ENCODE peak calls at places on chromosomes 6 and 20, in eight cellular contexts. U, K, A, O, G, T, Q and D are unnamed samples.

GRCh38 chr20:37341632-37342031 is 4.3 kb upstream of the SRC start:
- ATAC-seq in G (no peak), T (no peak), U (no peak), Q (no peak), A (no peak), O (no peak), K (no peak), D (no peak)

GRCh38 chr6:155188707-155189496 is 74.9 kb upstream of the CLDN20 start:
- ATAC-seq in U (peak; percentile 78), A (peak; percentile 51), T (peak; percentile 20), Q (peak; percentile 63), O (no peak), G (peak; percentile 43), K (peak; percentile 53), D (no peak)

GRCh38 chr6:3517350-3517749 is 60.5 kb upstream of the SLC22A23 start:
- ATAC-seq in A (no peak), G (no peak), Q (peak; percentile 50), U (no peak), T (no peak), K (no peak), O (no peak), D (peak; percentile 82)

GRCh38 chr20:3766832-3767433 is 620 bp downstream of the ADISSP start:
- ATAC-seq in Q (peak; percentile 5), K (no peak), G (no peak), A (peak; percentile 12), T (no peak), U (no peak), O (no peak), D (peak; percentile 13)

GRCh38 chr20:18628330-18628941 is 40.6 kb downstream of the DTD1 start:
- ATAC-seq in U (peak; percentile 60), Q (no peak), A (peak; percentile 68), T (no peak), O (no peak), G (no peak), K (no peak), D (peak; percentile 62)

GRCh38 chr6:45486739-45487138 is 109.0 kb upstream of the SUPT3H start:
- ATAC-seq in O (peak; percentile 36), U (no peak), T (peak; percentile 91), G (no peak), Q (no peak), K (no peak), A (no peak), D (no peak)

GRCh38 chr6:38673397-38674165 is 29.4 kb downstream of the GLO1 start:
- ATAC-seq in T (no peak), U (peak; percentile 35), O (peak; percentile 48), K (peak; percentile 52), G (no peak), A (peak; percentile 21), Q (peak; percentile 23), D (peak; percentile 15)

GRCh38 chr6:137920331-137920730 is 53.3 kb downstream of the TNFAIP3 start:
- ATAC-seq in U (no peak), O (no peak), T (no peak), A (no peak), Q (no peak), G (no peak), K (no peak), D (no peak)

GRCh38 chr6:80468398-80468797 is 361.9 kb downstream of the BCKDHB start:
- ATAC-seq in T (no peak), O (no peak), U (peak; percentile 89), K (no peak), G (no peak), Q (no peak), A (peak; percentile 50), D (no peak)

GRCh38 chr20:57676517-57677322 is 33.1 kb downstream of the PMEPA1 start:
- ATAC-seq in T (no peak), Q (no peak), K (no peak), O (no peak), A (peak; percentile 92), G (no peak), U (no peak), D (no peak)